ENCODE peak calls at places on chromosomes 4 and X, in ten cellular contexts. T is SW480, S is NCI-H1092, L is fibroblast of lung, J is A549, U is HFFc6, H is GM23248, K is keratinocyte, X is ELR, G is frontal cortex. V is an unnamed sample.

GRCh38 chr4:25088342-25088952 is 57.7 kb upstream of the LGI2 start:
- DNase-seq in T (no peak), S (no peak), L (peak; percentile 40), J (no peak), U (peak; percentile 2), H (peak; percentile 68), K (no peak), X (peak; percentile 2), G (no peak), V (no peak)

GRCh38 chr4:16418814-16419213 is 192.5 kb upstream of the TAPT1 start:
- DNase-seq in T (no peak), S (no peak), L (peak; percentile 93), J (peak; percentile 12), U (peak; percentile 28), H (peak; percentile 31), K (no peak), X (peak; percentile 43), G (no peak), V (peak; percentile 85)

GRCh38 chrX:46465203-46465602 is 80.0 kb downstream of the ZNF674 start:
- DNase-seq in T (no peak), S (no peak), L (no peak), J (no peak), U (no peak), H (no peak), K (no peak), X (no peak), G (no peak), V (no peak)

GRCh38 chrX:110748256-110748811 is 47.3 kb downstream of the CHRDL1 start:
- DNase-seq in T (no peak), S (no peak), L (no peak), J (no peak), U (no peak), H (no peak), K (no peak), X (no peak), G (no peak), V (no peak)

GRCh38 chr4:6278801-6279197 is 9.1 kb downstream of the WFS1 start:
- DNase-seq in T (no peak), S (no peak), L (peak; percentile 79), J (no peak), U (no peak), H (no peak), K (no peak), X (no peak), G (no peak), V (peak; percentile 25)

GRCh38 chr4:77095101-77095826 is 19.5 kb upstream of the CCNI start:
- DNase-seq in T (peak; percentile 61), S (peak; percentile 61), L (peak; percentile 55), J (peak; percentile 60), U (peak; percentile 56), H (peak; percentile 80), K (no peak), X (peak; percentile 77), G (no peak), V (peak; percentile 42)

GRCh38 chr4:168585168-168586091 is 88.6 kb downstream of the PALLD start:
- DNase-seq in T (peak; percentile 26), S (peak; percentile 61), L (peak; percentile 78), J (peak; percentile 82), U (peak; percentile 55), H (peak; percentile 94), K (no peak), X (peak; percentile 86), G (no peak), V (peak; percentile 78)

GRCh38 chr4:26022346-26022891 is 108.4 kb downstream of the SMIM20 start:
- DNase-seq in T (peak; percentile 69), S (peak; percentile 52), L (peak; percentile 88), J (peak; percentile 46), U (peak; percentile 89), H (peak; percentile 72), K (no peak), X (peak; percentile 56), G (no peak), V (peak; percentile 50)

GRCh38 chr4:8410641-8411271 is 29.8 kb downstream of the ACOX3 start:
- DNase-seq in T (peak; percentile 89), S (no peak), L (peak; percentile 40), J (peak; percentile 80), U (peak; percentile 41), H (peak; percentile 66), K (no peak), X (peak; percentile 75), G (no peak), V (peak; percentile 73)

GRCh38 chr4:11420327-11420726 is 8.4 kb downstream of the HS3ST1 start:
- DNase-seq in T (no peak), S (no peak), L (no peak), J (no peak), U (no peak), H (no peak), K (no peak), X (no peak), G (no peak), V (no peak)